ENCODE peak calls at places on chromosomes 1 and 21, in five cellular contexts. Z is tibial artery, U is choroid plexus epithelial cell, J is fibroblast of lung, N is IMR-90. S is an unnamed sample.
A peak's percentile ranks its signal among the peaks of the same experiment; 100 is the strongest.

GRCh38 chr21:44337428-44337827 is 1.8 kb downstream of the CFAP410 start:
- DNase-seq in Z (no peak), U (peak; percentile 22), J (no peak), N (no peak), S (no peak)

GRCh38 chr1:25837253-25837875 is 17.6 kb downstream of the MTFR1L start:
- DNase-seq in Z (no peak), U (peak; percentile 40), J (no peak), N (no peak), S (no peak)

GRCh38 chr21:39775816-39776215 is 30.8 kb downstream of the IGSF5 start:
- DNase-seq in Z (no peak), U (no peak), J (peak; percentile 16), N (no peak), S (no peak)

GRCh38 chr21:22544747-22545146 is 1546.5 kb downstream of the NCAM2 start:
- DNase-seq in Z (no peak), U (no peak), J (no peak), N (no peak), S (no peak)

GRCh38 chr1:37946703-37947360 is at the start of gene INPP5B:
- DNase-seq in Z (peak; percentile 95), U (peak; percentile 95), J (peak; percentile 85), N (peak; percentile 87), S (peak; percentile 65)

GRCh38 chr1:214326406-214326805 is 45.4 kb downstream of the SMYD2 start:
- DNase-seq in Z (no peak), U (no peak), J (no peak), N (no peak), S (no peak)

GRCh38 chr1:83497563-83497962 is 501.4 kb downstream of the TTLL7 start:
- DNase-seq in Z (no peak), U (peak; percentile 36), J (no peak), N (no peak), S (no peak)

GRCh38 chr1:42385283-42385682 is 4.7 kb downstream of the RIMKLA start:
- DNase-seq in Z (no peak), U (peak; percentile 48), J (peak; percentile 2), N (peak; percentile 15), S (no peak)

GRCh38 chr1:225361176-225361575 is 66.7 kb downstream of the LBR start:
- DNase-seq in Z (no peak), U (no peak), J (peak; percentile 9), N (no peak), S (no peak)

GRCh38 chr1:233543338-233544255 is 70.3 kb upstream of the KCNK1 start:
- DNase-seq in Z (no peak), U (peak; percentile 9), J (peak; percentile 99), N (peak; percentile 33), S (peak; percentile 70)

GRCh38 chr1:212981571-212982328 is 31.4 kb downstream of the VASH2 start:
- DNase-seq in Z (no peak), U (no peak), J (no peak), N (peak; percentile 13), S (no peak)

GRCh38 chr1:18967066-18967690 is 10.7 kb upstream of the IFFO2 start:
- DNase-seq in Z (peak; percentile 13), U (no peak), J (no peak), N (no peak), S (no peak)

GRCh38 chr1:243739335-243740003 is 110.6 kb downstream of the AKT3 start:
- DNase-seq in Z (no peak), U (no peak), J (no peak), N (no peak), S (no peak)

GRCh38 chr21:28371713-28372112 is 621.0 kb downstream of the LTN1 start:
- DNase-seq in Z (no peak), U (no peak), J (no peak), N (no peak), S (no peak)

GRCh38 chr1:32618673-32619221 is 31.6 kb downstream of the ZBTB8OS start:
- DNase-seq in Z (no peak), U (no peak), J (peak; percentile 3), N (no peak), S (no peak)

GRCh38 chr1:160169553-160170399 is 18.4 kb downstream of the ATP1A4 start:
- DNase-seq in Z (no peak), U (peak; percentile 74), J (no peak), N (no peak), S (no peak)

GRCh38 chr1:187313115-187313514 is 484.4 kb downstream of the PLA2G4A start:
- DNase-seq in Z (no peak), U (no peak), J (peak; percentile 7), N (no peak), S (no peak)

GRCh38 chr1:200038645-200038986 is 11.1 kb downstream of the NR5A2 start:
- DNase-seq in Z (no peak), U (no peak), J (no peak), N (no peak), S (no peak)

GRCh38 chr1:35369922-35370671 is 101.6 kb downstream of the ZMYM4 start:
- DNase-seq in Z (no peak), U (peak; percentile 89), J (peak; percentile 86), N (peak; percentile 90), S (peak; percentile 27)

GRCh38 chr1:5495596-5496410 is 496.4 kb downstream of the NPHP4 start:
- DNase-seq in Z (no peak), U (no peak), J (no peak), N (no peak), S (no peak)

GRCh38 chr1:164380893-164381292 is 178.1 kb upstream of the PBX1 start:
- DNase-seq in Z (no peak), U (peak; percentile 19), J (peak; percentile 85), N (no peak), S (peak; percentile 57)

GRCh38 chr21:40270134-40270533 is 402.9 kb downstream of the PCP4 start:
- DNase-seq in Z (no peak), U (no peak), J (no peak), N (no peak), S (no peak)

GRCh38 chr1:168368131-168368530 is 87.5 kb downstream of the TBX19 start:
- DNase-seq in Z (no peak), U (no peak), J (no peak), N (no peak), S (no peak)

GRCh38 chr1:17227358-17227915 is 21.5 kb upstream of the PADI3 start:
- DNase-seq in Z (no peak), U (no peak), J (no peak), N (no peak), S (no peak)

GRCh38 chr1:48936436-48936835 is 159.7 kb upstream of the BEND5 start:
- DNase-seq in Z (no peak), U (no peak), J (peak; percentile 43), N (no peak), S (no peak)

GRCh38 chr1:157967205-157967604 is 26.2 kb upstream of the KIRREL1 start:
- DNase-seq in Z (no peak), U (no peak), J (no peak), N (no peak), S (no peak)

GRCh38 chr1:112196731-112197130 is 199.3 kb upstream of the CTTNBP2NL start:
- DNase-seq in Z (no peak), U (no peak), J (no peak), N (no peak), S (no peak)

GRCh38 chr1:3954391-3955160 is 54.5 kb upstream of the C1orf174 start:
- DNase-seq in Z (no peak), U (no peak), J (no peak), N (no peak), S (no peak)

DNA sequence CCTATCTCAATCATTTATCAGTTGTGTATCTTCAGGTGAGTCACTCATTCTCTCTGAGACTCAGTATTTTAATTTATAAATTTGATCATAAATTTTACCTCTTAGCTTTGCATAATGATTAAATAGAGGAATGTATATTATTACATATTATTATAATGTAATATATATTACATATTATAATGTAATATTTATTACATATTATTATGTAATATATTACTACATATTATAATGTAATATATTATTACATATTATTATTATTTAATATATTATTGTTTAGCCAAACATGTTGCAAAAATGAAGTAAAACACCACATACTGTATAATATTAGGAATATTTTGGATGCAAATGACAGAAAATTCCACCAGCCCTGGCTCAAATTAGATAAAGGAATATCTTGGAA is 104.7 kb upstream of the NFIA start:
- DNase-seq in Z (no peak), U (no peak), J (no peak), N (no peak), S (no peak)
- H3K4me3 ChIP-seq in Z (no peak overlapping the region), U (no peak overlapping the region), J (no peak overlapping the region), N (no peak overlapping the region), S (no peak overlapping the region)

GRCh38 chr1:155078496-155079209 is at the start of gene EFNA3:
- DNase-seq in Z (peak; percentile 81), U (peak; percentile 38), J (peak; percentile 50), N (peak; percentile 42), S (no peak)
- H3K4me3 ChIP-seq in Z (peak within 1 kb of the TSS; percentile 41), U (peak within 1 kb of the TSS; percentile 37), J (no peak within 1 kb of the TSS), N (peak within 1 kb of the TSS; percentile 36), S (peak within 1 kb of the TSS; percentile 28)

DNA sequence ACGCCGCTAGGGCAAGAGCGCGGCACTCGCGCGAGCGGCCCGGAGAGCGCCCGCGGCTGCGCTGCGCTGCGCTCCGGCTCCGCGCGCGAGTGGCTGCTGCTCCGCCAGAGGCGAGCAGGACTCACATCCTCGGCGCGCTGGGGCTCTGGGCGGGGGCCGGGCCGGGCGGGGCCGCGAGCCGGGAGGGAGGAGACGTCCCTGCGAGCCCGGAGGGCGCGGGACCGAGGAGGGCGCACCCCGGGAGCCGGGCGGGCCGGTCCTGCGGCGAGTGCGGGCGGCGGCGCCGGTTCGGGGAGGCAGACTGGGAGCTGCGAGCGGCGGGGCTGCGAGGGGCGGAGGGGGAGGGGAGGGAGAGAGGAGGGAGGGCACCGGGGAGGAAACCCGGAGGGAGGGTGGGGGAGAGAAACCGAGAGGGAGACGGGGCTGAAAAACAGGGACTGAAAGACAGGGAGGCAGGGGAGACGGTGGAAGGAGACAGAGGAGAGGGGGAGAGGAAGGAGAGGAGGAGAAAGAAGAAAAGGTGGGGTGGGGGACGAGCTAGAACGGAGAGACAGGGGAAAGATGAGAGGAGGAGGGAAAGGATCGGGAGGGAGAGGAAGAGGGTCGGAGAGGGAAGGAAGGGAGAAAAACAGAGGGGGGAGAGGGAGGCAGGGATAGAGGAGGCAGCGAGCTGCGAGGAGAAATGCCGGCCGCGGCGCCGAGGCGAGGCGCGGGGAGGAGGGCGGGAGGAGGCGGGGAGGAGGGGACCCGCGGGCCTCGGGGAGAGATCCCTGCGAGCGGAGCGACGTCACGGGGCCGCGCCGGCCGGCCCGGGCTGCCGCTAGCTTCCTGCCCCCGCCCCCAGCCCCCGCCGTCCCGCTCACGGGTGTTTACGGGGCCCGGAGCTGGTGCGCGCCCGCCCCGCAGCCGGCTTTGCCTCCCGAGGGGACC is at the start of gene CAMK2N1:
- DNase-seq in Z (peak; percentile 75), U (peak; percentile 49), J (peak; percentile 69), N (peak; percentile 67), S (no peak)
- H3K4me3 ChIP-seq in Z (peak within 1 kb of the TSS; percentile 55), U (peak within 1 kb of the TSS; percentile 61), J (peak within 1 kb of the TSS; percentile 89), N (peak within 1 kb of the TSS; percentile 99), S (peak within 1 kb of the TSS; percentile 86)

GRCh38 chr1:27726173-27726793 is 522 bp downstream of the FAM76A start:
- DNase-seq in Z (peak; percentile 80), U (peak; percentile 42), J (peak; percentile 33), N (peak; percentile 20), S (no peak)

GRCh38 chr1:27724961-27725373 is 794 bp upstream of the FAM76A start:
- DNase-seq in Z (peak; percentile 64), U (peak; percentile 28), J (peak; percentile 13), N (no peak), S (no peak)

GRCh38 chr1:27725374-27726172 is at the start of gene FAM76A:
- DNase-seq in Z (peak; percentile 100), U (peak; percentile 100), J (peak; percentile 99), N (peak; percentile 99), S (peak; percentile 97)

DNA sequence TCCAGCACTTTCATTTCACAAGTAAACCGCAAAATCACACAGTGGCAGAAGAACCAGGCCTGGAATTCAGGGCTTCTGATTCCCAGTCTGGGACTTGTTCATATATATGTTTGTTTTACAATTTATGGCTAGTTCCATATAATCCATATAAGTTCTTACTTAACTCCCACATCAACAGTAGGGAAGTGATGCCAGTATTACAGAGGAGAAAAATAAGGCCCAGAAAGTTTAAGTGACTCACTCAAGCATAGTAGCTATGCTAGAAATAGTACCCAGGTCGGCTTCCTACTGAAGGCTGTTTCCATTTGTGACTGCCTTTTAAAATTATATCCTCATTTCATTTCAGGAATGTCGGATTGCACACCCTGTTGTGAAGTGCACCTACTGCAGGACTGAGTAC is 1.4 kb downstream of the FAM76A start:
- DNase-seq in Z (no peak), U (peak; percentile 52), J (peak; percentile 36), N (peak; percentile 66), S (no peak)
- H3K4me3 ChIP-seq in Z (peak overlapping the region; percentile 99), U (peak overlapping the region; percentile 89), J (peak overlapping the region; percentile 87), N (peak overlapping the region; percentile 74), S (no peak overlapping the region)